ENCODE peak calls at places on chromosomes 11 and 22, in six cellular contexts. One of them, this sample, is unnamed.

GRCh38 chr11:75934851-75935250 is 119.8 kb downstream of the UVRAG start:
- DNase-seq in GM20000: no peak
- DNase-seq in NCI-H1930: no peak
- DNase-seq in EL: no peak
- DNase-seq in NCI-H345: no peak
- DNase-seq in Caco-2: no peak
- DNase-seq in this sample: no peak

GRCh38 chr11:24731554-24731953 is 234.7 kb downstream of the LUZP2 start:
- DNase-seq in GM20000: no peak
- DNase-seq in NCI-H1930: no peak
- DNase-seq in EL: no peak
- DNase-seq in NCI-H345: no peak
- DNase-seq in Caco-2: no peak
- DNase-seq in this sample: no peak

GRCh38 chr22:42792909-42793847 is 63.9 kb downstream of the ARFGAP3 start:
- DNase-seq in GM20000: no peak
- DNase-seq in NCI-H1930: no peak
- DNase-seq in EL: no peak
- DNase-seq in NCI-H345: no peak
- DNase-seq in Caco-2: no peak
- DNase-seq in this sample: no peak

GRCh38 chr22:41702763-41703162 is 3.5 kb downstream of the MEI1 start:
- DNase-seq in GM20000: no peak
- DNase-seq in NCI-H1930: no peak
- DNase-seq in EL: no peak
- DNase-seq in NCI-H345: no peak
- DNase-seq in Caco-2: no peak
- DNase-seq in this sample: no peak

GRCh38 chr22:22871536-22872278 is 15.9 kb upstream of the IGLL5 start:
- DNase-seq in GM20000: no peak
- DNase-seq in NCI-H1930: no peak
- DNase-seq in EL: no peak
- DNase-seq in NCI-H345: no peak
- DNase-seq in Caco-2: no peak
- DNase-seq in this sample: no peak

GRCh38 chr22:20989323-20990138 is 7.4 kb downstream of the LZTR1 start:
- DNase-seq in GM20000: no peak
- DNase-seq in NCI-H1930: no peak
- DNase-seq in EL: peak; percentile 31
- DNase-seq in NCI-H345: no peak
- DNase-seq in Caco-2: no peak
- DNase-seq in this sample: no peak

GRCh38 chr11:38345286-38345685 is 1747.2 kb upstream of the RAG2 start:
- DNase-seq in GM20000: no peak
- DNase-seq in NCI-H1930: no peak
- DNase-seq in EL: peak; percentile 18
- DNase-seq in NCI-H345: no peak
- DNase-seq in Caco-2: no peak
- DNase-seq in this sample: no peak

GRCh38 chr11:64843971-64844329 is 503 bp downstream of the CDC42BPG start:
- DNase-seq in GM20000: no peak
- DNase-seq in NCI-H1930: no peak
- DNase-seq in EL: no peak
- DNase-seq in NCI-H345: peak; percentile 44
- DNase-seq in Caco-2: no peak
- DNase-seq in this sample: no peak

GRCh38 chr11:17839973-17840611 is 105.5 kb downstream of the KCNC1 start:
- DNase-seq in GM20000: no peak
- DNase-seq in NCI-H1930: no peak
- DNase-seq in EL: no peak
- DNase-seq in NCI-H345: peak; percentile 46
- DNase-seq in Caco-2: no peak
- DNase-seq in this sample: no peak

GRCh38 chr11:36411202-36411640 is 98.9 kb downstream of the TRAF6 start:
- DNase-seq in GM20000: peak; percentile 52
- DNase-seq in NCI-H1930: no peak
- DNase-seq in EL: no peak
- DNase-seq in NCI-H345: no peak
- DNase-seq in Caco-2: no peak
- DNase-seq in this sample: no peak

GRCh38 chr11:133793271-133793848 is 52.0 kb downstream of the SPATA19 start:
- DNase-seq in GM20000: no peak
- DNase-seq in NCI-H1930: no peak
- DNase-seq in EL: no peak
- DNase-seq in NCI-H345: no peak
- DNase-seq in Caco-2: no peak
- DNase-seq in this sample: no peak

GRCh38 chr11:74739546-74740270 is 8.5 kb upstream of the CHRDL2 start:
- DNase-seq in GM20000: peak; percentile 79
- DNase-seq in NCI-H1930: peak; percentile 25
- DNase-seq in EL: peak; percentile 69
- DNase-seq in NCI-H345: no peak
- DNase-seq in Caco-2: peak; percentile 75
- DNase-seq in this sample: peak; percentile 74

GRCh38 chr11:15711311-15711710 is 596.6 kb downstream of the INSC start:
- DNase-seq in GM20000: no peak
- DNase-seq in NCI-H1930: no peak
- DNase-seq in EL: no peak
- DNase-seq in NCI-H345: no peak
- DNase-seq in Caco-2: no peak
- DNase-seq in this sample: no peak

GRCh38 chr11:30131535-30131934 is 99.3 kb upstream of the FSHB start:
- DNase-seq in GM20000: peak; percentile 2
- DNase-seq in NCI-H1930: no peak
- DNase-seq in EL: no peak
- DNase-seq in NCI-H345: no peak
- DNase-seq in Caco-2: no peak
- DNase-seq in this sample: no peak

GRCh38 chr11:75441804-75442132 is 8.8 kb upstream of the KLHL35 start:
- DNase-seq in GM20000: no peak
- DNase-seq in NCI-H1930: no peak
- DNase-seq in EL: no peak
- DNase-seq in NCI-H345: no peak
- DNase-seq in Caco-2: no peak
- DNase-seq in this sample: no peak

GRCh38 chr11:12802418-12803085 is 128.3 kb downstream of the TEAD1 start:
- DNase-seq in GM20000: no peak
- DNase-seq in NCI-H1930: peak; percentile 91
- DNase-seq in EL: peak; percentile 80
- DNase-seq in NCI-H345: peak; percentile 99
- DNase-seq in Caco-2: peak; percentile 99
- DNase-seq in this sample: peak; percentile 85

GRCh38 chr11:117479372-117479771 is 151.7 kb downstream of the CEP164 start:
- DNase-seq in GM20000: peak; percentile 50
- DNase-seq in NCI-H1930: no peak
- DNase-seq in EL: no peak
- DNase-seq in NCI-H345: no peak
- DNase-seq in Caco-2: no peak
- DNase-seq in this sample: no peak

GRCh38 chr11:119901657-119902577 is 172.9 kb upstream of the NECTIN1 start:
- DNase-seq in GM20000: no peak
- DNase-seq in NCI-H1930: no peak
- DNase-seq in EL: no peak
- DNase-seq in NCI-H345: peak; percentile 10
- DNase-seq in Caco-2: no peak
- DNase-seq in this sample: no peak

GRCh38 chr11:7251836-7252682 is at the start of gene SYT9:
- DNase-seq in GM20000: peak; percentile 68
- DNase-seq in NCI-H1930: peak; percentile 80
- DNase-seq in EL: peak; percentile 54
- DNase-seq in NCI-H345: peak; percentile 68
- DNase-seq in Caco-2: no peak
- DNase-seq in this sample: peak; percentile 5

GRCh38 chr11:100918551-100919500 is 210.8 kb downstream of the PGR start:
- DNase-seq in GM20000: no peak
- DNase-seq in NCI-H1930: no peak
- DNase-seq in EL: peak; percentile 34
- DNase-seq in NCI-H345: peak; percentile 72
- DNase-seq in Caco-2: no peak
- DNase-seq in this sample: peak; percentile 46

GRCh38 chr22:50261615-50262459 is at the start of gene MAPK12:
- DNase-seq in GM20000: peak; percentile 94
- DNase-seq in NCI-H1930: peak; percentile 68
- DNase-seq in EL: peak; percentile 56
- DNase-seq in NCI-H345: no peak
- DNase-seq in Caco-2: no peak
- DNase-seq in this sample: peak; percentile 49

GRCh38 chr11:9847636-9848035 is 183.8 kb downstream of the SWAP70 start:
- DNase-seq in GM20000: no peak
- DNase-seq in NCI-H1930: no peak
- DNase-seq in EL: no peak
- DNase-seq in NCI-H345: no peak
- DNase-seq in Caco-2: no peak
- DNase-seq in this sample: no peak

GRCh38 chr11:64001552-64002427 is 15.6 kb downstream of the OTUB1 start:
- DNase-seq in GM20000: no peak
- DNase-seq in NCI-H1930: no peak
- DNase-seq in EL: peak; percentile 32
- DNase-seq in NCI-H345: no peak
- DNase-seq in Caco-2: no peak
- DNase-seq in this sample: peak; percentile 31

GRCh38 chr11:127491589-127491988 is 491.0 kb upstream of the KIRREL3 start:
- DNase-seq in GM20000: no peak
- DNase-seq in NCI-H1930: no peak
- DNase-seq in EL: no peak
- DNase-seq in NCI-H345: no peak
- DNase-seq in Caco-2: no peak
- DNase-seq in this sample: no peak

GRCh38 chr11:124657922-124658321 is 15.6 kb downstream of the SIAE start:
- DNase-seq in GM20000: no peak
- DNase-seq in NCI-H1930: no peak
- DNase-seq in EL: no peak
- DNase-seq in NCI-H345: no peak
- DNase-seq in Caco-2: no peak
- DNase-seq in this sample: no peak

GRCh38 chr11:95134491-95134890 is 44.8 kb downstream of the ENDOD1 start:
- DNase-seq in GM20000: no peak
- DNase-seq in NCI-H1930: no peak
- DNase-seq in EL: peak; percentile 74
- DNase-seq in NCI-H345: peak; percentile 10
- DNase-seq in Caco-2: no peak
- DNase-seq in this sample: peak; percentile 64

GRCh38 chr11:62137881-62138629 is 14.2 kb downstream of the INCENP start:
- DNase-seq in GM20000: no peak
- DNase-seq in NCI-H1930: no peak
- DNase-seq in EL: no peak
- DNase-seq in NCI-H345: no peak
- DNase-seq in Caco-2: no peak
- DNase-seq in this sample: no peak

GRCh38 chr22:34688825-34689224 is 377.1 kb upstream of the ISX start:
- DNase-seq in GM20000: no peak
- DNase-seq in NCI-H1930: no peak
- DNase-seq in EL: no peak
- DNase-seq in NCI-H345: no peak
- DNase-seq in Caco-2: no peak
- DNase-seq in this sample: no peak